ENCODE peak calls at places on chromosome 20, in four cellular contexts. One of them, this sample, is unnamed.

GRCh38 chr20:57672164-57672563 is 37.7 kb downstream of the PMEPA1 start:
- DNase-seq in HepG2: no peak
- DNase-seq in WTC11: no peak
- DNase-seq in GM12878: no peak
- DNase-seq in this sample: no peak

GRCh38 chr20:24060851-24061590 is 72.4 kb upstream of the GGTLC1 start:
- DNase-seq in HepG2: no peak
- DNase-seq in GM12878: no peak
- DNase-seq in WTC11: peak
- DNase-seq in this sample: no peak

GRCh38 chr20:32302507-32302872 is 25.0 kb downstream of the KIF3B start:
- DNase-seq in WTC11: no peak
- DNase-seq in HepG2: peak
- DNase-seq in GM12878: no peak
- DNase-seq in this sample: no peak

GRCh38 chr20:25512709-25513108 is 72.6 kb downstream of the NINL start:
- DNase-seq in WTC11: no peak
- DNase-seq in GM12878: no peak
- DNase-seq in HepG2: no peak
- DNase-seq in this sample: no peak

GRCh38 chr20:36629719-36630340 is 16.2 kb downstream of the SLA2 start:
- DNase-seq in HepG2: no peak
- DNase-seq in GM12878: no peak
- DNase-seq in WTC11: no peak
- DNase-seq in this sample: no peak

GRCh38 chr20:47799116-47799715 is 13.9 kb upstream of the SULF2 start:
- DNase-seq in HepG2: no peak
- DNase-seq in WTC11: no peak
- DNase-seq in GM12878: no peak
- DNase-seq in this sample: no peak

GRCh38 chr20:50056408-50056926 is 56.5 kb downstream of the UBE2V1 start:
- DNase-seq in WTC11: no peak
- DNase-seq in HepG2: no peak
- DNase-seq in GM12878: no peak
- DNase-seq in this sample: no peak

GRCh38 chr20:23622839-23623343 is 14.9 kb downstream of the CST3 start:
- DNase-seq in WTC11: no peak
- DNase-seq in HepG2: peak
- DNase-seq in GM12878: no peak
- DNase-seq in this sample: peak

GRCh38 chr20:7971536-7972285 is 31.5 kb upstream of the HAO1 start:
- DNase-seq in WTC11: no peak
- DNase-seq in GM12878: no peak
- DNase-seq in HepG2: no peak
- DNase-seq in this sample: no peak

GRCh38 chr20:53642196-53643030 is 48.8 kb upstream of the ZNF217 start:
- DNase-seq in GM12878: no peak
- DNase-seq in WTC11: no peak
- DNase-seq in HepG2: peak
- DNase-seq in this sample: peak

GRCh38 chr20:53646550-53646949 is 52.9 kb upstream of the ZNF217 start:
- DNase-seq in HepG2: no peak
- DNase-seq in WTC11: no peak
- DNase-seq in GM12878: no peak
- DNase-seq in this sample: no peak

GRCh38 chr20:53645582-53645897 is 51.9 kb upstream of the ZNF217 start:
- DNase-seq in HepG2: no peak
- DNase-seq in WTC11: no peak
- DNase-seq in GM12878: no peak
- DNase-seq in this sample: no peak

GRCh38 chr20:53639647-53640440 is 46.2 kb upstream of the ZNF217 start:
- DNase-seq in HepG2: no peak
- DNase-seq in WTC11: no peak
- DNase-seq in GM12878: no peak
- DNase-seq in this sample: no peak

DNA sequence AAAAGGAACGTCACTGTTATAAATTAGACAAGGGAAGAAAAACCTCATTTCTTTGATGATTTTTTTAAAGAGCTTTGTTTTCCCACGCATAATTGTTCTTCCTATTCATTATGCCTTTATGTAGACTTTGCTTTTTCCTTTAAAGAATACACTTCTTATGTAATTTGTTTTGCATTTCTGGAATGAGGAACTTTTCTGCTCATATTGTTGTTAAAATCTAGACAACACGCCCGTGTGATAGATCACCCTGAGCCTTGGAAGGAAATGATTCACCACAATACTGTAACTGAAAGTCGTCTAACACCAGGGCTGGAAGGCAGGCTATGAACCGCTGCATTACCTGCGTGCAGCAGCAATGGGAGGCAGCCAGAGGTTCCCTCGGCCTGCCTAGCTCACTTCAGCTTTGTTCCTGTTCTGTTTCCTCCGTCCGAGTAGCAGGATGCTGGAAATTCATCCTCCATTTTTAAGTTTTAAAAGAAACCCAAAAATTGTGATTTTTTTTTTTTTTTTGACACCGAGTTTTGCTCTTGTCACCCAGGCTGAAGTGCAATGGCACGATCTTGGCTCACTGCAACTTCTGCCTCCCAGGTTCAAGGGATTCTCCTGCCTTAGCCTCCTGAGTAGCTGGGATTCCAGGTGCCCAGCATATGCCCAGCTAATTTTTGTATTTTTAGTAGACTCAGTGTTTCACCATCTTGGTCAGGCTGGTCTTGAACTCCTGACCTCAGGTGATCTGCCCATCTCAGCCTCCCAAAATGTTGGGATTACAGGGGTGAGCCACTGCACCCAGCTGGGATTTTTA is 49.6 kb upstream of the ZNF217 start:
- DNase-seq in WTC11: no peak
- DNase-seq in GM12878: peak
- DNase-seq in HepG2: no peak
- DNase-seq in this sample: peak
- TF ChIP-seq TCF7 in WTC11: no peak
- TF ChIP-seq TCF7 in GM12878: no peak
- TF ChIP-seq TCF7 in HepG2: no peak
- TF ChIP-seq TCF7 in this sample: no peak

GRCh38 chr20:17460119-17460518 is 71.1 kb downstream of the BFSP1 start:
- DNase-seq in HepG2: no peak
- DNase-seq in GM12878: no peak
- DNase-seq in WTC11: no peak
- DNase-seq in this sample: peak
- TF ChIP-seq TCF7 in HepG2: no peak
- TF ChIP-seq TCF7 in GM12878: no peak
- TF ChIP-seq TCF7 in WTC11: no peak
- TF ChIP-seq TCF7 in this sample: no peak

GRCh38 chr20:58745391-58745790 is 52.8 kb downstream of the NPEPL1 start:
- DNase-seq in GM12878: no peak
- DNase-seq in WTC11: no peak
- DNase-seq in HepG2: no peak
- DNase-seq in this sample: no peak

GRCh38 chr20:58747400-58747672 is 54.7 kb downstream of the NPEPL1 start:
- DNase-seq in GM12878: no peak
- DNase-seq in HepG2: no peak
- DNase-seq in WTC11: no peak
- DNase-seq in this sample: no peak

GRCh38 chr20:58749098-58749766 is 56.6 kb downstream of the NPEPL1 start:
- DNase-seq in WTC11: no peak
- DNase-seq in HepG2: no peak
- DNase-seq in GM12878: no peak
- DNase-seq in this sample: no peak

GRCh38 chr20:58748628-58749027 is 56.0 kb downstream of the NPEPL1 start:
- DNase-seq in GM12878: no peak
- DNase-seq in HepG2: no peak
- DNase-seq in WTC11: no peak
- DNase-seq in this sample: no peak

GRCh38 chr20:58746551-58747399 is 54.2 kb downstream of the NPEPL1 start:
- DNase-seq in GM12878: no peak
- DNase-seq in HepG2: no peak
- DNase-seq in WTC11: no peak
- DNase-seq in this sample: no peak
- TF ChIP-seq TCF7 in GM12878: no peak
- TF ChIP-seq TCF7 in HepG2: no peak
- TF ChIP-seq TCF7 in WTC11: no peak
- TF ChIP-seq TCF7 in this sample: no peak

GRCh38 chr20:40966103-40966502 is 62.5 kb upstream of the TOP1 start:
- DNase-seq in GM12878: no peak
- DNase-seq in WTC11: peak
- DNase-seq in HepG2: peak
- DNase-seq in this sample: peak
- TF ChIP-seq TCF7 in GM12878: no peak
- TF ChIP-seq TCF7 in WTC11: no peak
- TF ChIP-seq TCF7 in HepG2: no peak
- TF ChIP-seq TCF7 in this sample: no peak

DNA sequence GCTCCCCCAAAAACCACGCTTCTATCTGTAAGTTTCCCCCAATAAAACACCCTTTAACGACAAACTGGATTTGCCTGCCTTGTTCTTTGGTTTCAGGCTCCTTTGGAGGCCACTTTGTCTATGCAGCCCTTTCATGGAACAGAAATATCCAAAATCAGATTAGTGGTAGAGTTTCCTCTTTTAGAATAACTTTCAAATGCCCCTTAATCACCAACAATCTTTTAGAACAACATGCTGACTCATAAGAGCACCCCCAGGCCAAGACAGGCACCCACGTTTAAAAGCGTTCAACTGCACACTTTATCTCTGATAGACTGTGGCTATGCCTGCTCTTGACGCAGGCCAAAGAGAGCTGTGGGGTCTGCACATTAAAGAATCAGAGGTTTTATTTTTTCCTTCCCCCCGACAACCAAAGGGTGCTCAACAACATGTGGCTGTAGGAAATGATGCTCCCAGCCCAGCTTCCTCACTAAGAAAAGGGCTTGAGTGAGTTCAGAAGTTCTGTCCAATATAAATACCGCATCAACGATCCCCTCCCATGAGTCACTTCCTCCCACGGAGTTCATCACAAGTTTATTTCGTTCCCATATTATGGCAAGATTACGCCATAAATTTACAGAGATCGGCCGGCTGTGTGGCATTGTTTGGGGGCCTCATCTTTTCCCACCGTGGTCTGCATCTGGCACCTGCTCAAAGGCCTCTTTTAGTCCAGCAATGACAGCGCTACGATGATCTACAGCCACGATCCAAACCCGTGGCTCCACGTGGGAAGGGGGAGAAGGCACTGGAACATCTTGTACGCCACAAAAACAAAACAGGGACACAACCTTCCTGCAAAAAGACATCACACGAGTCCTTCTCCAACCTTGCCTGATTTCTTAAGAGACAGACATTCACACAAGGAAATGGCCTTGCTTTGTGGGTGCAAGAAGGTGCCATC is 88.8 kb upstream of the NFATC2 start:
- DNase-seq in GM12878: no peak
- DNase-seq in WTC11: no peak
- DNase-seq in HepG2: peak
- DNase-seq in this sample: peak
- TF ChIP-seq TCF7 in GM12878: no peak
- TF ChIP-seq TCF7 in WTC11: no peak
- TF ChIP-seq TCF7 in HepG2: no peak
- TF ChIP-seq TCF7 in this sample: no peak

DNA sequence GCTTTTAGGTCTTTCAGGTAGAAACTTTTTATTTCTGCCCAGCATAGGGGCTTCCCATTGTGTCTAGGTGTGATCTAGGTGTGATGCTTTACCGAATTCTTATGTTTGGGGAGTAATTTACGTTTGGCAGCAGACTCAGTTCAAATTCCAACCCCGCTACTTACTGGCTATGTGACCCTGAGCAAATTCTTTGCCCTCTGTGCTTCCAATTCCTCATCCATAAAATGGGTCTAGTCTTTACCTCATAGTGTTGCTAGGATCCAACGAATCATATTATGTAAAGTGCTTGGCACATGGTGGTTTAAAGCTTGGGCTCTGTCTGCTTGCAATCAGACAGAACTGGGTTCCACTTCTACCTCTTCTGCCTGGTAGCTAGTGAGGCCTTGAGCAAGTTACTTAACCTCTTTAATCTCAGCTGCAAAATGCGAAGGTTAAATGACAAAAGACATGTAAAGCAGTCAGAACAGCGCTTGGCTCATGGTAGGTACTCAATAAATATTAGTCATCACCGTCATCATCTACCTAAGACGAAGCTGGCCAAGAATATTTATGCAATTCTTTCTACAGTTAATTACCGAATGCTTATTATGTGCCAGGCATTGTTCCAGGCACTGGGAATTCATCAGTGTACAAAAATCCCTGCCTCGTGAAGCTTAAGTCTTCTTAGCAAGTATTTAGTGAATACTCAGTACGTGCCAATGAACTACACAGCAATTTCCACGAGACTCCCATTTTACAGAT is 1.0 kb downstream of the NSFL1C start:
- DNase-seq in WTC11: no peak
- DNase-seq in GM12878: no peak
- DNase-seq in HepG2: no peak
- DNase-seq in this sample: no peak
- TF ChIP-seq TCF7 in WTC11: no peak
- TF ChIP-seq TCF7 in GM12878: no peak
- TF ChIP-seq TCF7 in HepG2: no peak
- TF ChIP-seq TCF7 in this sample: no peak

This sample was measured in K562.